ENCODE peak calls at places on chromosomes 11 and 22, in ten cellular contexts. One of them, this sample, is unnamed.

GRCh38 chr22:46067159-46068111 is 82.9 kb upstream of the PPARA start:
- DNase-seq in effector memory CD4-positive, alpha-beta T cell: no peak
- DNase-seq in tibial nerve: peak
- DNase-seq in fibroblast of pulmonary artery: no peak
- DNase-seq in GM06990: no peak
- DNase-seq in kidney epithelial cell: no peak
- DNase-seq in cardiac muscle cell: no peak
- DNase-seq in upper lobe of right lung: no peak
- DNase-seq in pancreas: peak
- DNase-seq in esophagus muscularis mucosa: no peak
- DNase-seq in this sample: no peak

GRCh38 chr11:60785806-60786361 is 751 bp downstream of the MS4A10 start:
- DNase-seq in effector memory CD4-positive, alpha-beta T cell: no peak
- DNase-seq in cardiac muscle cell: peak
- DNase-seq in pancreas: no peak
- DNase-seq in fibroblast of pulmonary artery: peak
- DNase-seq in tibial nerve: no peak
- DNase-seq in GM06990: no peak
- DNase-seq in esophagus muscularis mucosa: no peak
- DNase-seq in upper lobe of right lung: peak
- DNase-seq in kidney epithelial cell: no peak
- DNase-seq in this sample: no peak

GRCh38 chr22:29030016-29030617 is 31.5 kb downstream of the C22orf31 start:
- DNase-seq in GM06990: no peak
- DNase-seq in effector memory CD4-positive, alpha-beta T cell: no peak
- DNase-seq in esophagus muscularis mucosa: no peak
- DNase-seq in pancreas: no peak
- DNase-seq in upper lobe of right lung: no peak
- DNase-seq in kidney epithelial cell: no peak
- DNase-seq in cardiac muscle cell: peak
- DNase-seq in fibroblast of pulmonary artery: peak
- DNase-seq in tibial nerve: no peak
- DNase-seq in this sample: no peak

GRCh38 chr11:117807482-117808272 is 10.7 kb upstream of the DSCAML1 start:
- DNase-seq in pancreas: no peak
- DNase-seq in tibial nerve: peak
- DNase-seq in kidney epithelial cell: no peak
- DNase-seq in effector memory CD4-positive, alpha-beta T cell: peak
- DNase-seq in GM06990: no peak
- DNase-seq in esophagus muscularis mucosa: peak
- DNase-seq in fibroblast of pulmonary artery: peak
- DNase-seq in cardiac muscle cell: peak
- DNase-seq in upper lobe of right lung: peak
- DNase-seq in this sample: peak

GRCh38 chr11:69321877-69322350 is 28.0 kb downstream of the MYEOV start:
- DNase-seq in kidney epithelial cell: peak
- DNase-seq in upper lobe of right lung: peak
- DNase-seq in fibroblast of pulmonary artery: peak
- DNase-seq in pancreas: no peak
- DNase-seq in GM06990: no peak
- DNase-seq in tibial nerve: no peak
- DNase-seq in esophagus muscularis mucosa: no peak
- DNase-seq in cardiac muscle cell: peak
- DNase-seq in effector memory CD4-positive, alpha-beta T cell: no peak
- DNase-seq in this sample: no peak

GRCh38 chr11:13552784-13553183 is 57.0 kb upstream of the PTH start:
- DNase-seq in fibroblast of pulmonary artery: no peak
- DNase-seq in cardiac muscle cell: no peak
- DNase-seq in tibial nerve: no peak
- DNase-seq in esophagus muscularis mucosa: no peak
- DNase-seq in pancreas: no peak
- DNase-seq in upper lobe of right lung: no peak
- DNase-seq in kidney epithelial cell: no peak
- DNase-seq in effector memory CD4-positive, alpha-beta T cell: no peak
- DNase-seq in GM06990: no peak
- DNase-seq in this sample: no peak

GRCh38 chr11:66556086-66556485 is 9.4 kb downstream of the ACTN3 start:
- DNase-seq in tibial nerve: no peak
- DNase-seq in effector memory CD4-positive, alpha-beta T cell: no peak
- DNase-seq in upper lobe of right lung: no peak
- DNase-seq in fibroblast of pulmonary artery: no peak
- DNase-seq in esophagus muscularis mucosa: no peak
- DNase-seq in GM06990: no peak
- DNase-seq in pancreas: no peak
- DNase-seq in kidney epithelial cell: no peak
- DNase-seq in cardiac muscle cell: no peak
- DNase-seq in this sample: no peak

GRCh38 chr22:50184004-50184461 is 1.7 kb upstream of the TRABD start:
- DNase-seq in tibial nerve: peak
- DNase-seq in cardiac muscle cell: peak
- DNase-seq in GM06990: peak
- DNase-seq in pancreas: peak
- DNase-seq in fibroblast of pulmonary artery: peak
- DNase-seq in upper lobe of right lung: peak
- DNase-seq in kidney epithelial cell: no peak
- DNase-seq in esophagus muscularis mucosa: peak
- DNase-seq in effector memory CD4-positive, alpha-beta T cell: no peak
- DNase-seq in this sample: no peak

GRCh38 chr22:48753381-48753730 is 1074.3 kb downstream of the BRD1 start:
- DNase-seq in pancreas: no peak
- DNase-seq in cardiac muscle cell: no peak
- DNase-seq in esophagus muscularis mucosa: peak
- DNase-seq in upper lobe of right lung: no peak
- DNase-seq in effector memory CD4-positive, alpha-beta T cell: no peak
- DNase-seq in fibroblast of pulmonary artery: no peak
- DNase-seq in tibial nerve: no peak
- DNase-seq in GM06990: no peak
- DNase-seq in kidney epithelial cell: no peak
- DNase-seq in this sample: no peak

GRCh38 chr22:26545385-26545784 is 33.1 kb upstream of the TFIP11 start:
- DNase-seq in fibroblast of pulmonary artery: no peak
- DNase-seq in pancreas: no peak
- DNase-seq in esophagus muscularis mucosa: no peak
- DNase-seq in effector memory CD4-positive, alpha-beta T cell: no peak
- DNase-seq in upper lobe of right lung: no peak
- DNase-seq in kidney epithelial cell: no peak
- DNase-seq in cardiac muscle cell: no peak
- DNase-seq in GM06990: no peak
- DNase-seq in tibial nerve: no peak
- DNase-seq in this sample: no peak

GRCh38 chr22:24434472-24435322 is 7.3 kb downstream of the ADORA2A start:
- DNase-seq in cardiac muscle cell: peak
- DNase-seq in effector memory CD4-positive, alpha-beta T cell: peak
- DNase-seq in tibial nerve: no peak
- DNase-seq in kidney epithelial cell: no peak
- DNase-seq in esophagus muscularis mucosa: no peak
- DNase-seq in fibroblast of pulmonary artery: peak
- DNase-seq in upper lobe of right lung: peak
- DNase-seq in pancreas: no peak
- DNase-seq in GM06990: peak
- DNase-seq in this sample: peak

GRCh38 chr22:24433001-24433867 is 5.8 kb downstream of the ADORA2A start:
- DNase-seq in GM06990: no peak
- DNase-seq in kidney epithelial cell: no peak
- DNase-seq in tibial nerve: no peak
- DNase-seq in pancreas: no peak
- DNase-seq in effector memory CD4-positive, alpha-beta T cell: no peak
- DNase-seq in esophagus muscularis mucosa: no peak
- DNase-seq in cardiac muscle cell: no peak
- DNase-seq in fibroblast of pulmonary artery: no peak
- DNase-seq in upper lobe of right lung: peak
- DNase-seq in this sample: no peak

GRCh38 chr22:24432059-24432853 is 4.9 kb downstream of the ADORA2A start:
- DNase-seq in upper lobe of right lung: peak
- DNase-seq in effector memory CD4-positive, alpha-beta T cell: no peak
- DNase-seq in cardiac muscle cell: peak
- DNase-seq in kidney epithelial cell: no peak
- DNase-seq in esophagus muscularis mucosa: no peak
- DNase-seq in tibial nerve: peak
- DNase-seq in pancreas: no peak
- DNase-seq in GM06990: no peak
- DNase-seq in fibroblast of pulmonary artery: peak
- DNase-seq in this sample: no peak

GRCh38 chr22:24435323-24435645 is 7.9 kb downstream of the ADORA2A start:
- DNase-seq in effector memory CD4-positive, alpha-beta T cell: no peak
- DNase-seq in kidney epithelial cell: no peak
- DNase-seq in upper lobe of right lung: no peak
- DNase-seq in GM06990: no peak
- DNase-seq in fibroblast of pulmonary artery: no peak
- DNase-seq in pancreas: no peak
- DNase-seq in cardiac muscle cell: no peak
- DNase-seq in esophagus muscularis mucosa: no peak
- DNase-seq in tibial nerve: no peak
- DNase-seq in this sample: no peak

DNA sequence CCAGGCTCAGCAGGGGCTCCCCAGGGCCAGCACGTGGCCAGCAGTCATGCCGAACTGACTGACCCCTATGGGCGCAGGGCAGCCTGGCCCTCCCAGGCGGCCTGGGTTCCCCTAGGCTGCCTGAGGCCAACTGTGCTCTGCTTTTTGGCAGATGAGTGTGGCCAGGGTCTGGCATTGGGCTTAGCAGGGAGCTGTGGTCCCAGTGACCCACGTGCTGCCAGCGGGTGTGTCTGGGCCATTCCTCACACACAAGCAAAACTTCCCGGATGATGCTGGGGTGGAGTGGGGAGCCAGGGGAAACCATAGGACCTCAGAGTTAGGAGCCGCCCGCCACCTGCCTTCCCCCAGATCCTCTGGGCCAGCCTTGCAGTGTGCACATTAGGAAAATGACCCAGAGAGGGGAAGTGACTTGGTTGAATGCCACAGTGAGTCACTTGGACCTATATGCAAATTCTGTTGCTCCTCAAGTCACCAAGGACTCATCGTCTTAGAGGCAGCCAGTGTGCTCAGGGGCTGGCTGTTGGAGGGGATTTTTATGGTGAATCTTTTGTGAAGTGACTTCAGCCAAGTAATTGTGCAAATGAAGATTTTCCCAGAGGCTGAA is 6.6 kb downstream of the ADORA2A start:
- DNase-seq in tibial nerve: no peak
- DNase-seq in pancreas: no peak
- DNase-seq in upper lobe of right lung: peak
- DNase-seq in cardiac muscle cell: no peak
- DNase-seq in kidney epithelial cell: no peak
- DNase-seq in esophagus muscularis mucosa: no peak
- DNase-seq in GM06990: no peak
- DNase-seq in effector memory CD4-positive, alpha-beta T cell: no peak
- DNase-seq in fibroblast of pulmonary artery: peak
- DNase-seq in this sample: no peak
- H3K4me3 ChIP-seq in tibial nerve: no peak
- H3K4me3 ChIP-seq in pancreas: no peak
- H3K4me3 ChIP-seq in upper lobe of right lung: no peak
- H3K4me3 ChIP-seq in cardiac muscle cell: no peak
- H3K4me3 ChIP-seq in kidney epithelial cell: no peak
- H3K4me3 ChIP-seq in esophagus muscularis mucosa: no peak
- H3K4me3 ChIP-seq in GM06990: peak
- H3K4me3 ChIP-seq in effector memory CD4-positive, alpha-beta T cell: peak
- H3K4me3 ChIP-seq in fibroblast of pulmonary artery: no peak
- H3K4me3 ChIP-seq in this sample: no peak

DNA sequence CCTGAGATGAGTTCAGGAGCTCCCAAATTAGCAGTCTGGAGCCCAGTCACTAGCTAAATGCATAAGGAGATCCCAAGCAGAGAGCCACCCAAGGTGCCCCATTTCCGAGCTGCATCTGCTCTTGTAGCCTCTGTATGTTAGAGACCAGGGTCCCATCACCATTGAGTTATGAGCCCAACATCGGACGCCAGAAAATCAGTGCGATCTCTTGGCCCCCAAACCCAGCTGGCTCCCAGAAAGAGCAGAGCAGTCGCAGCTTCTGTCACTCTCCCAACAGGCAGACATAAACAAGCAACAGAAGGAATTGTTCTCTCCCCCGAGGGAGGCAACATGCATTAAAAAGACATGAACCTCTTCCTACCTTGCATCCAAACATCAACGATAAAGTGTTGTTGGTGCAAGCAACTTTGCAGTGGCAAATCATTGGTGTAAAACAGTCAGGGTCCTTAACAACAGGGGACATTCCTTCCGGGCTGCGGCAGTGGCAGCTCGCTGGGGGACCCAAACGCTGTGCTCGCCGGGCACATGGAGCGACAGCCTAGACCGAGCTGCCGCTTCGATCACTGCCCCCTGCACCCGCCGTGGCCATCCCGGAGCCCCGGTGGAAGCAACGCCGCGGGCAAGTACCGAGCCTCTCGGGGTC is 907.1 kb downstream of the DLG2 start:
- DNase-seq in cardiac muscle cell: no peak
- DNase-seq in effector memory CD4-positive, alpha-beta T cell: no peak
- DNase-seq in pancreas: peak
- DNase-seq in upper lobe of right lung: no peak
- DNase-seq in GM06990: no peak
- DNase-seq in esophagus muscularis mucosa: no peak
- DNase-seq in kidney epithelial cell: no peak
- DNase-seq in tibial nerve: no peak
- DNase-seq in fibroblast of pulmonary artery: no peak
- DNase-seq in this sample: no peak
- H3K4me3 ChIP-seq in cardiac muscle cell: peak
- H3K4me3 ChIP-seq in effector memory CD4-positive, alpha-beta T cell: no peak
- H3K4me3 ChIP-seq in pancreas: peak
- H3K4me3 ChIP-seq in upper lobe of right lung: peak
- H3K4me3 ChIP-seq in GM06990: no peak
- H3K4me3 ChIP-seq in esophagus muscularis mucosa: peak
- H3K4me3 ChIP-seq in kidney epithelial cell: peak
- H3K4me3 ChIP-seq in tibial nerve: peak
- H3K4me3 ChIP-seq in fibroblast of pulmonary artery: no peak
- H3K4me3 ChIP-seq in this sample: peak

DNA sequence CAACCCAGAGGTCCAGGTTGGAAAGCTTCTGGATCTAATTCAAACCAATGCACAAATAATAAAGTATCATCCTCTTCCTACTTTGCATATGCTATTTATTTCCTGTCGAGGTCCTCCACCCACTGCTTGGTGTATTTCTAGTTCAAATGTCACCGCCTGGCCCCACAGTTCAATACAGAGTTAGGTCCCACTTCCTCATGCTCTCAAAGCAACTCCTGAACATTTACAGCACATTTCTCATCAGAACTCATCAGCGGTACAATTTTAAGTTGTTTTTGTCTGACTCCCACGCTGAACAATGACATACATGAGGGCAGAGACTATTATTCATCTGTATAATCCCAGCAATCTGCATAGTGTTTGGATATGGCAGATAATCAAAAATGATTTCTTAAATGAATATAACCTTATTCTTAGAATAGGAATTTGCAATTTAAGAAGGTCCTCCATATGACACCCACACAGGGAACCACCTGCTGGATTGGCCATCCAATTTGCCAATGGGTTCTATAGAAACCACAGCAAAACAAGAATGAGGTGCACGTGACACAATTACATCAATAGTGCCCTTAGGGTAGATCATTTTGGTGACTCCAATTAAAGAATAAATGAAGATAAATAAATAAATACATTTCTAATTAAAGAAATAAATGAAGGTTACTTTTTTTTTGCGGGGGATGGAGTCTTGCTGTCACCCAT is 54.3 kb downstream of the SLC25A17 start:
- DNase-seq in effector memory CD4-positive, alpha-beta T cell: no peak
- DNase-seq in tibial nerve: no peak
- DNase-seq in kidney epithelial cell: no peak
- DNase-seq in upper lobe of right lung: no peak
- DNase-seq in esophagus muscularis mucosa: no peak
- DNase-seq in cardiac muscle cell: no peak
- DNase-seq in pancreas: no peak
- DNase-seq in fibroblast of pulmonary artery: peak
- DNase-seq in GM06990: peak
- DNase-seq in this sample: no peak
- H3K4me3 ChIP-seq in effector memory CD4-positive, alpha-beta T cell: no peak
- H3K4me3 ChIP-seq in tibial nerve: no peak
- H3K4me3 ChIP-seq in kidney epithelial cell: no peak
- H3K4me3 ChIP-seq in upper lobe of right lung: no peak
- H3K4me3 ChIP-seq in esophagus muscularis mucosa: no peak
- H3K4me3 ChIP-seq in cardiac muscle cell: no peak
- H3K4me3 ChIP-seq in pancreas: no peak
- H3K4me3 ChIP-seq in fibroblast of pulmonary artery: no peak
- H3K4me3 ChIP-seq in GM06990: no peak
- H3K4me3 ChIP-seq in this sample: no peak

GRCh38 chr11:10454902-10455631 is at the start of gene AMPD3:
- DNase-seq in esophagus muscularis mucosa: no peak
- DNase-seq in fibroblast of pulmonary artery: peak
- DNase-seq in upper lobe of right lung: no peak
- DNase-seq in cardiac muscle cell: peak
- DNase-seq in effector memory CD4-positive, alpha-beta T cell: no peak
- DNase-seq in GM06990: no peak
- DNase-seq in tibial nerve: no peak
- DNase-seq in kidney epithelial cell: peak
- DNase-seq in pancreas: no peak
- DNase-seq in this sample: no peak
- H3K4me3 ChIP-seq in esophagus muscularis mucosa: peak
- H3K4me3 ChIP-seq in fibroblast of pulmonary artery: peak
- H3K4me3 ChIP-seq in upper lobe of right lung: peak
- H3K4me3 ChIP-seq in cardiac muscle cell: no peak
- H3K4me3 ChIP-seq in effector memory CD4-positive, alpha-beta T cell: peak
- H3K4me3 ChIP-seq in GM06990: peak
- H3K4me3 ChIP-seq in tibial nerve: no peak
- H3K4me3 ChIP-seq in kidney epithelial cell: peak
- H3K4me3 ChIP-seq in pancreas: no peak
- H3K4me3 ChIP-seq in this sample: peak